ENCODE peak calls at places on chromosome 13, in five cellular contexts. Z is Right ventricle myocardium inferior, M is substantia nigra, Y is mesenchymal stem cell, S is non-pigmented ciliary epithelial cell. G is an unnamed sample.

GRCh38 chr13:31179754-31180153 is 18.1 kb upstream of the HSPH1 start:
- DNase-seq in S (no peak), M (no peak), Z (no peak), Y (no peak), G (no peak)

GRCh38 chr13:25678398-25678797 is 306.6 kb downstream of the ATP8A2 start:
- DNase-seq in Y (no peak), Z (no peak), S (no peak), M (no peak), G (no peak)

GRCh38 chr13:26067601-26068000 is 15.8 kb upstream of the SHISA2 start:
- DNase-seq in Z (no peak), M (no peak), Y (no peak), S (no peak), G (no peak)

GRCh38 chr13:47215741-47216140 is 318.9 kb upstream of the HTR2A start:
- DNase-seq in S (peak; percentile 78), Z (no peak), M (no peak), Y (peak; percentile 74), G (no peak)

GRCh38 chr13:41523396-41523795 is 66.0 kb downstream of the RGCC start:
- DNase-seq in Y (no peak), S (no peak), Z (no peak), M (no peak), G (no peak)

GRCh38 chr13:24187185-24187584 is 26.7 kb downstream of the SPATA13 start:
- DNase-seq in S (no peak), Y (peak; percentile 62), M (no peak), Z (no peak), G (no peak)

GRCh38 chr13:96018135-96018534 is 35.1 kb downstream of the UGGT2 start:
- DNase-seq in M (no peak), S (no peak), Y (no peak), Z (no peak), G (no peak)

GRCh38 chr13:112153846-112154245 is 86.9 kb downstream of the SOX1 start:
- DNase-seq in M (no peak), S (no peak), Y (no peak), Z (no peak), G (no peak)

GRCh38 chr13:54733639-54734038 is 1705.0 kb downstream of the OLFM4 start:
- DNase-seq in Y (no peak), S (no peak), M (no peak), Z (no peak), G (no peak)

GRCh38 chr13:44243198-44243852 is 130.3 kb upstream of the SERP2 start:
- DNase-seq in Z (no peak), Y (peak; percentile 88), M (no peak), S (no peak), G (peak; percentile 35)

GRCh38 chr13:50156722-50157121 is 141.5 kb downstream of the KCNRG start:
- DNase-seq in S (no peak), M (no peak), Z (no peak), Y (peak; percentile 25), G (no peak)

GRCh38 chr13:72565893-72566292 is 161.5 kb downstream of the MZT1 start:
- DNase-seq in S (no peak), M (no peak), Z (no peak), Y (peak; percentile 47), G (no peak)

GRCh38 chr13:42047561-42048322 is 706 bp upstream of the DGKH start:
- DNase-seq in Y (peak; percentile 78), M (no peak), Z (peak; percentile 75), S (no peak), G (no peak)

GRCh38 chr13:53250272-53250875 is 221.8 kb downstream of the OLFM4 start:
- DNase-seq in Z (no peak), S (peak; percentile 38), Y (peak; percentile 67), M (no peak), G (peak; percentile 12)

GRCh38 chr13:38564751-38565150 is 122.1 kb upstream of the FREM2 start:
- DNase-seq in M (no peak), Y (no peak), S (no peak), Z (no peak), G (no peak)

GRCh38 chr13:44331912-44332840 is 41.4 kb upstream of the SERP2 start:
- DNase-seq in Z (peak; percentile 69), S (peak; percentile 60), Y (peak; percentile 85), M (no peak), G (no peak)

GRCh38 chr13:60662595-60662994 is 265.6 kb downstream of the TDRD3 start:
- DNase-seq in S (no peak), Y (no peak), M (no peak), Z (no peak), G (no peak)

GRCh38 chr13:67416047-67416925 is 186.2 kb upstream of the PCDH9 start:
- DNase-seq in S (no peak), M (no peak), Z (peak; percentile 43), Y (peak; percentile 38), G (no peak)

GRCh38 chr13:23701191-23701590 is 131.0 kb downstream of the TNFRSF19 start:
- DNase-seq in S (no peak), Y (no peak), M (no peak), Z (no peak), G (no peak)